ENCODE peak calls at places on chromosomes 5 and 9, in eight cellular contexts. One of them, this sample, is unnamed.

GRCh38 chr9:93124793-93125192 is 9.3 kb downstream of the NINJ1 start:
- DNase-seq in EL: no peak
- DNase-seq in activated CD4-positive, alpha-beta T cell treated with anti-CD3 and anti-CD28 coated beads, Interleukin-2, amount 50 U/mL, for 4 hours: no peak
- DNase-seq in midbrain: no peak
- DNase-seq in AG08395: no peak
- DNase-seq in activated CD8-positive, alpha-beta memory T cell treated with anti-CD3 and anti-CD28 coated beads for 48 hours: no peak
- DNase-seq in CD4-positive, alpha-beta T cell: no peak
- DNase-seq in CD8-positive, alpha-beta T cell: no peak
- DNase-seq in this sample: no peak

GRCh38 chr5:10745133-10745532 is 15.9 kb downstream of the DAP start:
- DNase-seq in EL: peak
- DNase-seq in activated CD4-positive, alpha-beta T cell treated with anti-CD3 and anti-CD28 coated beads, Interleukin-2, amount 50 U/mL, for 4 hours: no peak
- DNase-seq in midbrain: no peak
- DNase-seq in AG08395: peak
- DNase-seq in activated CD8-positive, alpha-beta memory T cell treated with anti-CD3 and anti-CD28 coated beads for 48 hours: no peak
- DNase-seq in CD4-positive, alpha-beta T cell: no peak
- DNase-seq in CD8-positive, alpha-beta T cell: no peak
- DNase-seq in this sample: no peak

GRCh38 chr9:95506438-95506691 is 10.4 kb downstream of the PTCH1 start:
- DNase-seq in EL: peak
- DNase-seq in activated CD4-positive, alpha-beta T cell treated with anti-CD3 and anti-CD28 coated beads, Interleukin-2, amount 50 U/mL, for 4 hours: no peak
- DNase-seq in midbrain: peak
- DNase-seq in AG08395: peak
- DNase-seq in activated CD8-positive, alpha-beta memory T cell treated with anti-CD3 and anti-CD28 coated beads for 48 hours: no peak
- DNase-seq in CD4-positive, alpha-beta T cell: no peak
- DNase-seq in CD8-positive, alpha-beta T cell: no peak
- DNase-seq in this sample: peak

GRCh38 chr9:97714435-97714834 is 17.3 kb upstream of the XPA start:
- DNase-seq in EL: peak
- DNase-seq in activated CD4-positive, alpha-beta T cell treated with anti-CD3 and anti-CD28 coated beads, Interleukin-2, amount 50 U/mL, for 4 hours: no peak
- DNase-seq in midbrain: no peak
- DNase-seq in AG08395: peak
- DNase-seq in activated CD8-positive, alpha-beta memory T cell treated with anti-CD3 and anti-CD28 coated beads for 48 hours: no peak
- DNase-seq in CD4-positive, alpha-beta T cell: no peak
- DNase-seq in CD8-positive, alpha-beta T cell: no peak
- DNase-seq in this sample: peak

GRCh38 chr9:91315191-91315590 is 46.5 kb downstream of the AUH start:
- DNase-seq in EL: no peak
- DNase-seq in activated CD4-positive, alpha-beta T cell treated with anti-CD3 and anti-CD28 coated beads, Interleukin-2, amount 50 U/mL, for 4 hours: no peak
- DNase-seq in midbrain: no peak
- DNase-seq in AG08395: no peak
- DNase-seq in activated CD8-positive, alpha-beta memory T cell treated with anti-CD3 and anti-CD28 coated beads for 48 hours: no peak
- DNase-seq in CD4-positive, alpha-beta T cell: no peak
- DNase-seq in CD8-positive, alpha-beta T cell: no peak
- DNase-seq in this sample: no peak

GRCh38 chr9:86342269-86342668 is 11.9 kb downstream of the TUT7 start:
- DNase-seq in EL: no peak
- DNase-seq in activated CD4-positive, alpha-beta T cell treated with anti-CD3 and anti-CD28 coated beads, Interleukin-2, amount 50 U/mL, for 4 hours: no peak
- DNase-seq in midbrain: no peak
- DNase-seq in AG08395: no peak
- DNase-seq in activated CD8-positive, alpha-beta memory T cell treated with anti-CD3 and anti-CD28 coated beads for 48 hours: no peak
- DNase-seq in CD4-positive, alpha-beta T cell: no peak
- DNase-seq in CD8-positive, alpha-beta T cell: no peak
- DNase-seq in this sample: no peak

GRCh38 chr5:125484272-125485002 is 738.0 kb upstream of the ZNF608 start:
- DNase-seq in EL: peak
- DNase-seq in activated CD4-positive, alpha-beta T cell treated with anti-CD3 and anti-CD28 coated beads, Interleukin-2, amount 50 U/mL, for 4 hours: no peak
- DNase-seq in midbrain: peak
- DNase-seq in AG08395: peak
- DNase-seq in activated CD8-positive, alpha-beta memory T cell treated with anti-CD3 and anti-CD28 coated beads for 48 hours: no peak
- DNase-seq in CD4-positive, alpha-beta T cell: no peak
- DNase-seq in CD8-positive, alpha-beta T cell: no peak
- DNase-seq in this sample: peak

GRCh38 chr9:79257215-79257614 is 314.6 kb upstream of the TLE4 start:
- DNase-seq in EL: no peak
- DNase-seq in activated CD4-positive, alpha-beta T cell treated with anti-CD3 and anti-CD28 coated beads, Interleukin-2, amount 50 U/mL, for 4 hours: no peak
- DNase-seq in midbrain: no peak
- DNase-seq in AG08395: no peak
- DNase-seq in activated CD8-positive, alpha-beta memory T cell treated with anti-CD3 and anti-CD28 coated beads for 48 hours: no peak
- DNase-seq in CD4-positive, alpha-beta T cell: no peak
- DNase-seq in CD8-positive, alpha-beta T cell: no peak
- DNase-seq in this sample: no peak

GRCh38 chr5:1329111-1329579 is 15.8 kb downstream of the CLPTM1L start:
- DNase-seq in EL: no peak
- DNase-seq in activated CD4-positive, alpha-beta T cell treated with anti-CD3 and anti-CD28 coated beads, Interleukin-2, amount 50 U/mL, for 4 hours: no peak
- DNase-seq in midbrain: no peak
- DNase-seq in AG08395: no peak
- DNase-seq in activated CD8-positive, alpha-beta memory T cell treated with anti-CD3 and anti-CD28 coated beads for 48 hours: no peak
- DNase-seq in CD4-positive, alpha-beta T cell: no peak
- DNase-seq in CD8-positive, alpha-beta T cell: no peak
- DNase-seq in this sample: no peak

GRCh38 chr9:129509508-129509907 is 111.4 kb downstream of the C9orf50 start:
- DNase-seq in EL: peak
- DNase-seq in activated CD4-positive, alpha-beta T cell treated with anti-CD3 and anti-CD28 coated beads, Interleukin-2, amount 50 U/mL, for 4 hours: no peak
- DNase-seq in midbrain: no peak
- DNase-seq in AG08395: peak
- DNase-seq in activated CD8-positive, alpha-beta memory T cell treated with anti-CD3 and anti-CD28 coated beads for 48 hours: no peak
- DNase-seq in CD4-positive, alpha-beta T cell: no peak
- DNase-seq in CD8-positive, alpha-beta T cell: no peak
- DNase-seq in this sample: peak

GRCh38 chr5:155729684-155730059 is 597.3 kb upstream of the SGCD start:
- DNase-seq in EL: no peak
- DNase-seq in activated CD4-positive, alpha-beta T cell treated with anti-CD3 and anti-CD28 coated beads, Interleukin-2, amount 50 U/mL, for 4 hours: no peak
- DNase-seq in midbrain: peak
- DNase-seq in AG08395: peak
- DNase-seq in activated CD8-positive, alpha-beta memory T cell treated with anti-CD3 and anti-CD28 coated beads for 48 hours: no peak
- DNase-seq in CD4-positive, alpha-beta T cell: no peak
- DNase-seq in CD8-positive, alpha-beta T cell: no peak
- DNase-seq in this sample: peak

GRCh38 chr9:95947118-95947517 is 71.6 kb downstream of the ERCC6L2 start:
- DNase-seq in EL: no peak
- DNase-seq in activated CD4-positive, alpha-beta T cell treated with anti-CD3 and anti-CD28 coated beads, Interleukin-2, amount 50 U/mL, for 4 hours: no peak
- DNase-seq in midbrain: no peak
- DNase-seq in AG08395: no peak
- DNase-seq in activated CD8-positive, alpha-beta memory T cell treated with anti-CD3 and anti-CD28 coated beads for 48 hours: no peak
- DNase-seq in CD4-positive, alpha-beta T cell: no peak
- DNase-seq in CD8-positive, alpha-beta T cell: no peak
- DNase-seq in this sample: peak

GRCh38 chr5:54825005-54825404 is 160.4 kb downstream of the ESM1 start:
- DNase-seq in EL: no peak
- DNase-seq in activated CD4-positive, alpha-beta T cell treated with anti-CD3 and anti-CD28 coated beads, Interleukin-2, amount 50 U/mL, for 4 hours: no peak
- DNase-seq in midbrain: no peak
- DNase-seq in AG08395: peak
- DNase-seq in activated CD8-positive, alpha-beta memory T cell treated with anti-CD3 and anti-CD28 coated beads for 48 hours: no peak
- DNase-seq in CD4-positive, alpha-beta T cell: no peak
- DNase-seq in CD8-positive, alpha-beta T cell: no peak
- DNase-seq in this sample: no peak

GRCh38 chr5:140842798-140843733 is 2.1 kb downstream of the PCDHA8 start:
- DNase-seq in EL: no peak
- DNase-seq in activated CD4-positive, alpha-beta T cell treated with anti-CD3 and anti-CD28 coated beads, Interleukin-2, amount 50 U/mL, for 4 hours: no peak
- DNase-seq in midbrain: no peak
- DNase-seq in AG08395: no peak
- DNase-seq in activated CD8-positive, alpha-beta memory T cell treated with anti-CD3 and anti-CD28 coated beads for 48 hours: no peak
- DNase-seq in CD4-positive, alpha-beta T cell: no peak
- DNase-seq in CD8-positive, alpha-beta T cell: no peak
- DNase-seq in this sample: no peak

GRCh38 chr5:58922392-58923171 is 339.7 kb downstream of the RAB3C start:
- DNase-seq in EL: no peak
- DNase-seq in activated CD4-positive, alpha-beta T cell treated with anti-CD3 and anti-CD28 coated beads, Interleukin-2, amount 50 U/mL, for 4 hours: no peak
- DNase-seq in midbrain: peak
- DNase-seq in AG08395: peak
- DNase-seq in activated CD8-positive, alpha-beta memory T cell treated with anti-CD3 and anti-CD28 coated beads for 48 hours: no peak
- DNase-seq in CD4-positive, alpha-beta T cell: no peak
- DNase-seq in CD8-positive, alpha-beta T cell: no peak
- DNase-seq in this sample: no peak

GRCh38 chr5:143557061-143557818 is 153.8 kb upstream of the NR3C1 start:
- DNase-seq in EL: peak
- DNase-seq in activated CD4-positive, alpha-beta T cell treated with anti-CD3 and anti-CD28 coated beads, Interleukin-2, amount 50 U/mL, for 4 hours: no peak
- DNase-seq in midbrain: no peak
- DNase-seq in AG08395: peak
- DNase-seq in activated CD8-positive, alpha-beta memory T cell treated with anti-CD3 and anti-CD28 coated beads for 48 hours: no peak
- DNase-seq in CD4-positive, alpha-beta T cell: no peak
- DNase-seq in CD8-positive, alpha-beta T cell: no peak
- DNase-seq in this sample: peak

GRCh38 chr9:110977259-110977709 is 61.0 kb downstream of the LPAR1 start:
- DNase-seq in EL: peak
- DNase-seq in activated CD4-positive, alpha-beta T cell treated with anti-CD3 and anti-CD28 coated beads, Interleukin-2, amount 50 U/mL, for 4 hours: no peak
- DNase-seq in midbrain: no peak
- DNase-seq in AG08395: no peak
- DNase-seq in activated CD8-positive, alpha-beta memory T cell treated with anti-CD3 and anti-CD28 coated beads for 48 hours: no peak
- DNase-seq in CD4-positive, alpha-beta T cell: no peak
- DNase-seq in CD8-positive, alpha-beta T cell: no peak
- DNase-seq in this sample: peak

GRCh38 chr5:142894749-142895148 is 124.6 kb downstream of the ARHGAP26 start:
- DNase-seq in EL: peak
- DNase-seq in activated CD4-positive, alpha-beta T cell treated with anti-CD3 and anti-CD28 coated beads, Interleukin-2, amount 50 U/mL, for 4 hours: no peak
- DNase-seq in midbrain: no peak
- DNase-seq in AG08395: peak
- DNase-seq in activated CD8-positive, alpha-beta memory T cell treated with anti-CD3 and anti-CD28 coated beads for 48 hours: no peak
- DNase-seq in CD4-positive, alpha-beta T cell: no peak
- DNase-seq in CD8-positive, alpha-beta T cell: no peak
- DNase-seq in this sample: peak

GRCh38 chr9:135402739-135403695 is 76.6 kb upstream of the PPP1R26 start:
- DNase-seq in EL: no peak
- DNase-seq in activated CD4-positive, alpha-beta T cell treated with anti-CD3 and anti-CD28 coated beads, Interleukin-2, amount 50 U/mL, for 4 hours: no peak
- DNase-seq in midbrain: no peak
- DNase-seq in AG08395: no peak
- DNase-seq in activated CD8-positive, alpha-beta memory T cell treated with anti-CD3 and anti-CD28 coated beads for 48 hours: no peak
- DNase-seq in CD4-positive, alpha-beta T cell: no peak
- DNase-seq in CD8-positive, alpha-beta T cell: no peak
- DNase-seq in this sample: no peak

GRCh38 chr9:134223601-134224122 is 59.3 kb upstream of the RNU6ATAC start:
- DNase-seq in EL: no peak
- DNase-seq in activated CD4-positive, alpha-beta T cell treated with anti-CD3 and anti-CD28 coated beads, Interleukin-2, amount 50 U/mL, for 4 hours: no peak
- DNase-seq in midbrain: no peak
- DNase-seq in AG08395: no peak
- DNase-seq in activated CD8-positive, alpha-beta memory T cell treated with anti-CD3 and anti-CD28 coated beads for 48 hours: no peak
- DNase-seq in CD4-positive, alpha-beta T cell: no peak
- DNase-seq in CD8-positive, alpha-beta T cell: no peak
- DNase-seq in this sample: no peak

GRCh38 chr5:68416714-68417113 is 201.2 kb downstream of the PIK3R1 start:
- DNase-seq in EL: no peak
- DNase-seq in activated CD4-positive, alpha-beta T cell treated with anti-CD3 and anti-CD28 coated beads, Interleukin-2, amount 50 U/mL, for 4 hours: no peak
- DNase-seq in midbrain: no peak
- DNase-seq in AG08395: no peak
- DNase-seq in activated CD8-positive, alpha-beta memory T cell treated with anti-CD3 and anti-CD28 coated beads for 48 hours: no peak
- DNase-seq in CD4-positive, alpha-beta T cell: no peak
- DNase-seq in CD8-positive, alpha-beta T cell: no peak
- DNase-seq in this sample: no peak

GRCh38 chr5:161547573-161548471 is 1.3 kb upstream of the GABRB2 start:
- DNase-seq in EL: no peak
- DNase-seq in activated CD4-positive, alpha-beta T cell treated with anti-CD3 and anti-CD28 coated beads, Interleukin-2, amount 50 U/mL, for 4 hours: no peak
- DNase-seq in midbrain: no peak
- DNase-seq in AG08395: no peak
- DNase-seq in activated CD8-positive, alpha-beta memory T cell treated with anti-CD3 and anti-CD28 coated beads for 48 hours: no peak
- DNase-seq in CD4-positive, alpha-beta T cell: no peak
- DNase-seq in CD8-positive, alpha-beta T cell: no peak
- DNase-seq in this sample: no peak

GRCh38 chr9:98861881-98862501 is 54.5 kb downstream of the GALNT12 start:
- DNase-seq in EL: peak
- DNase-seq in activated CD4-positive, alpha-beta T cell treated with anti-CD3 and anti-CD28 coated beads, Interleukin-2, amount 50 U/mL, for 4 hours: no peak
- DNase-seq in midbrain: no peak
- DNase-seq in AG08395: peak
- DNase-seq in activated CD8-positive, alpha-beta memory T cell treated with anti-CD3 and anti-CD28 coated beads for 48 hours: no peak
- DNase-seq in CD4-positive, alpha-beta T cell: no peak
- DNase-seq in CD8-positive, alpha-beta T cell: no peak
- DNase-seq in this sample: peak

GRCh38 chr5:103774736-103775135 is 212.1 kb upstream of the NUDT12 start:
- DNase-seq in EL: peak
- DNase-seq in activated CD4-positive, alpha-beta T cell treated with anti-CD3 and anti-CD28 coated beads, Interleukin-2, amount 50 U/mL, for 4 hours: no peak
- DNase-seq in midbrain: no peak
- DNase-seq in AG08395: no peak
- DNase-seq in activated CD8-positive, alpha-beta memory T cell treated with anti-CD3 and anti-CD28 coated beads for 48 hours: no peak
- DNase-seq in CD4-positive, alpha-beta T cell: no peak
- DNase-seq in CD8-positive, alpha-beta T cell: no peak
- DNase-seq in this sample: no peak

GRCh38 chr9:133779516-133780403 is 41.6 kb upstream of the SARDH start:
- DNase-seq in EL: no peak
- DNase-seq in activated CD4-positive, alpha-beta T cell treated with anti-CD3 and anti-CD28 coated beads, Interleukin-2, amount 50 U/mL, for 4 hours: no peak
- DNase-seq in midbrain: no peak
- DNase-seq in AG08395: no peak
- DNase-seq in activated CD8-positive, alpha-beta memory T cell treated with anti-CD3 and anti-CD28 coated beads for 48 hours: no peak
- DNase-seq in CD4-positive, alpha-beta T cell: no peak
- DNase-seq in CD8-positive, alpha-beta T cell: no peak
- DNase-seq in this sample: no peak

GRCh38 chr5:2160811-2161210 is 278.1 kb upstream of the IRX4 start:
- DNase-seq in EL: no peak
- DNase-seq in activated CD4-positive, alpha-beta T cell treated with anti-CD3 and anti-CD28 coated beads, Interleukin-2, amount 50 U/mL, for 4 hours: no peak
- DNase-seq in midbrain: no peak
- DNase-seq in AG08395: no peak
- DNase-seq in activated CD8-positive, alpha-beta memory T cell treated with anti-CD3 and anti-CD28 coated beads for 48 hours: no peak
- DNase-seq in CD4-positive, alpha-beta T cell: no peak
- DNase-seq in CD8-positive, alpha-beta T cell: no peak
- DNase-seq in this sample: no peak

GRCh38 chr9:134559013-134559412 is 82.6 kb upstream of the COL5A1 start:
- DNase-seq in EL: no peak
- DNase-seq in activated CD4-positive, alpha-beta T cell treated with anti-CD3 and anti-CD28 coated beads, Interleukin-2, amount 50 U/mL, for 4 hours: no peak
- DNase-seq in midbrain: no peak
- DNase-seq in AG08395: no peak
- DNase-seq in activated CD8-positive, alpha-beta memory T cell treated with anti-CD3 and anti-CD28 coated beads for 48 hours: no peak
- DNase-seq in CD4-positive, alpha-beta T cell: no peak
- DNase-seq in CD8-positive, alpha-beta T cell: no peak
- DNase-seq in this sample: no peak

GRCh38 chr5:109413463-109413862 is 3.7 kb upstream of the PJA2 start:
- DNase-seq in EL: peak
- DNase-seq in activated CD4-positive, alpha-beta T cell treated with anti-CD3 and anti-CD28 coated beads, Interleukin-2, amount 50 U/mL, for 4 hours: no peak
- DNase-seq in midbrain: no peak
- DNase-seq in AG08395: no peak
- DNase-seq in activated CD8-positive, alpha-beta memory T cell treated with anti-CD3 and anti-CD28 coated beads for 48 hours: no peak
- DNase-seq in CD4-positive, alpha-beta T cell: no peak
- DNase-seq in CD8-positive, alpha-beta T cell: no peak
- DNase-seq in this sample: peak

GRCh38 chr5:113378486-113378885 is 56.3 kb downstream of the TSSK1B start:
- DNase-seq in EL: no peak
- DNase-seq in activated CD4-positive, alpha-beta T cell treated with anti-CD3 and anti-CD28 coated beads, Interleukin-2, amount 50 U/mL, for 4 hours: no peak
- DNase-seq in midbrain: no peak
- DNase-seq in AG08395: no peak
- DNase-seq in activated CD8-positive, alpha-beta memory T cell treated with anti-CD3 and anti-CD28 coated beads for 48 hours: no peak
- DNase-seq in CD4-positive, alpha-beta T cell: no peak
- DNase-seq in CD8-positive, alpha-beta T cell: no peak
- DNase-seq in this sample: no peak

GRCh38 chr9:100587375-100587774 is 9.5 kb downstream of the CAVIN4 start:
- DNase-seq in EL: peak
- DNase-seq in activated CD4-positive, alpha-beta T cell treated with anti-CD3 and anti-CD28 coated beads, Interleukin-2, amount 50 U/mL, for 4 hours: no peak
- DNase-seq in midbrain: no peak
- DNase-seq in AG08395: no peak
- DNase-seq in activated CD8-positive, alpha-beta memory T cell treated with anti-CD3 and anti-CD28 coated beads for 48 hours: no peak
- DNase-seq in CD4-positive, alpha-beta T cell: no peak
- DNase-seq in CD8-positive, alpha-beta T cell: no peak
- DNase-seq in this sample: peak

GRCh38 chr9:8070779-8071444 is 271.3 kb upstream of the DMAC1 start:
- DNase-seq in EL: no peak
- DNase-seq in activated CD4-positive, alpha-beta T cell treated with anti-CD3 and anti-CD28 coated beads, Interleukin-2, amount 50 U/mL, for 4 hours: no peak
- DNase-seq in midbrain: no peak
- DNase-seq in AG08395: no peak
- DNase-seq in activated CD8-positive, alpha-beta memory T cell treated with anti-CD3 and anti-CD28 coated beads for 48 hours: no peak
- DNase-seq in CD4-positive, alpha-beta T cell: no peak
- DNase-seq in CD8-positive, alpha-beta T cell: no peak
- DNase-seq in this sample: no peak

GRCh38 chr9:121260457-121261106 is 7.4 kb upstream of the GSN start:
- DNase-seq in EL: no peak
- DNase-seq in activated CD4-positive, alpha-beta T cell treated with anti-CD3 and anti-CD28 coated beads, Interleukin-2, amount 50 U/mL, for 4 hours: no peak
- DNase-seq in midbrain: no peak
- DNase-seq in AG08395: no peak
- DNase-seq in activated CD8-positive, alpha-beta memory T cell treated with anti-CD3 and anti-CD28 coated beads for 48 hours: no peak
- DNase-seq in CD4-positive, alpha-beta T cell: no peak
- DNase-seq in CD8-positive, alpha-beta T cell: no peak
- DNase-seq in this sample: no peak

GRCh38 chr5:170638454-170639220 is 134.8 kb downstream of the KCNIP1 start:
- DNase-seq in EL: peak
- DNase-seq in activated CD4-positive, alpha-beta T cell treated with anti-CD3 and anti-CD28 coated beads, Interleukin-2, amount 50 U/mL, for 4 hours: peak
- DNase-seq in midbrain: peak
- DNase-seq in AG08395: peak
- DNase-seq in activated CD8-positive, alpha-beta memory T cell treated with anti-CD3 and anti-CD28 coated beads for 48 hours: peak
- DNase-seq in CD4-positive, alpha-beta T cell: peak
- DNase-seq in CD8-positive, alpha-beta T cell: peak
- DNase-seq in this sample: peak

This sample was measured in RPMI7951.